ENCODE peak calls at places on chromosomes 1 and 21, in ten cellular contexts. J is testis, O is fibroblast of mammary gland, V is OCI-LY7, A is ovary, G is psoas muscle, T is heart right ventricle, N is lower lobe of right lung, Q is left ventricle myocardium inferior, L is foreskin fibroblast. F is an unnamed sample.

GRCh38 chr1:40945491-40945973 is 34.0 kb upstream of the CTPS1 start:
- DNase-seq in V (no peak), L (no peak), Q (no peak), J (no peak), A (no peak), O (peak), N (no peak), G (no peak), T (no peak), F (no peak)

GRCh38 chr1:151326619-151327222 is 495 bp downstream of the PI4KB start:
- DNase-seq in J (peak), G (peak), O (peak), L (no peak), V (peak), T (peak), A (no peak), N (peak), Q (peak), F (peak)

GRCh38 chr1:202286622-202287097 is 55.1 kb downstream of the UBE2T start:
- DNase-seq in G (no peak), Q (peak), T (peak), A (peak), L (peak), J (peak), V (no peak), N (no peak), O (peak), F (peak)

GRCh38 chr1:225572422-225572821 is 80.5 kb downstream of the ENAH start:
- DNase-seq in N (no peak), J (no peak), G (no peak), Q (no peak), V (no peak), A (no peak), O (peak), L (peak), T (no peak), F (peak)

GRCh38 chr1:167454929-167455785 is 63.2 kb downstream of the CD247 start:
- DNase-seq in J (peak), L (peak), G (peak), Q (peak), N (peak), V (peak), A (peak), T (peak), O (no peak), F (peak)

GRCh38 chr21:37917612-37918011 is 1.4 kb upstream of the KCNJ6 start:
- DNase-seq in J (no peak), N (no peak), A (no peak), G (no peak), O (peak), V (no peak), Q (no peak), L (peak), T (no peak), F (peak)

GRCh38 chr1:211951856-211952255 is 83.5 kb downstream of the INTS7 start:
- DNase-seq in N (no peak), G (no peak), Q (no peak), O (peak), A (no peak), J (no peak), V (no peak), T (no peak), L (peak), F (peak)

GRCh38 chr21:45022348-45022675 is 52.1 kb upstream of the ADARB1 start:
- DNase-seq in N (no peak), L (no peak), J (no peak), G (no peak), A (no peak), O (no peak), Q (no peak), V (no peak), T (no peak), F (no peak)

GRCh38 chr1:99728494-99729235 is 37.8 kb downstream of the FRRS1 start:
- DNase-seq in T (peak), N (no peak), J (no peak), V (peak), G (no peak), A (no peak), L (peak), O (peak), Q (no peak), F (peak)

GRCh38 chr1:156393095-156393494 is 24.1 kb downstream of the RHBG start:
- DNase-seq in J (no peak), V (no peak), T (no peak), N (no peak), Q (no peak), O (no peak), G (no peak), A (no peak), L (no peak), F (no peak)

GRCh38 chr1:225653463-225654276 is 747 bp upstream of the ENAH start:
- DNase-seq in L (peak), A (peak), G (peak), J (peak), N (peak), O (peak), T (peak), V (peak), Q (peak), F (peak)

GRCh38 chr1:212498243-212498642 is 65.5 kb downstream of the NENF start:
- DNase-seq in A (no peak), G (no peak), Q (no peak), O (peak), V (no peak), L (peak), J (no peak), T (no peak), N (no peak), F (peak)

GRCh38 chr1:224815647-224816046 is 113.8 kb upstream of the DNAH14 start:
- DNase-seq in N (no peak), V (no peak), L (no peak), T (no peak), O (no peak), A (no peak), J (no peak), Q (no peak), G (no peak), F (no peak)

GRCh38 chr21:26881504-26882228 is 36.5 kb upstream of the ADAMTS1 start:
- DNase-seq in T (no peak), G (no peak), J (no peak), V (peak), O (peak), Q (no peak), N (no peak), L (no peak), A (no peak), F (peak)

GRCh38 chr1:226664413-226665101 is 74.5 kb downstream of the ITPKB start:
- DNase-seq in Q (peak), J (peak), V (no peak), O (peak), T (peak), A (no peak), G (peak), L (peak), N (peak), F (peak)

GRCh38 chr1:113021430-113022085 is 51.4 kb upstream of the LRIG2 start:
- DNase-seq in T (no peak), L (peak), G (no peak), V (no peak), O (peak), J (no peak), Q (no peak), N (no peak), A (no peak), F (peak)

GRCh38 chr1:165241952-165242351 is 114.6 kb downstream of the LMX1A start:
- DNase-seq in Q (no peak), O (no peak), N (no peak), T (no peak), L (no peak), A (no peak), J (no peak), G (no peak), V (no peak), F (no peak)

GRCh38 chr1:167121375-167122120 is 27.7 kb downstream of the STYXL2 start:
- DNase-seq in J (peak), V (no peak), G (peak), T (no peak), N (peak), Q (no peak), A (peak), O (peak), L (peak), F (peak)

GRCh38 chr1:57784356-57784755 is 360.5 kb upstream of the DAB1 start:
- DNase-seq in J (no peak), Q (no peak), A (no peak), L (no peak), O (no peak), G (no peak), T (no peak), N (no peak), V (no peak), F (no peak)

GRCh38 chr1:59641861-59642260 is 172.9 kb upstream of the HOOK1 start:
- DNase-seq in J (no peak), Q (no peak), L (no peak), V (no peak), N (no peak), T (no peak), G (no peak), O (no peak), A (no peak), F (peak)

GRCh38 chr1:117210831-117211261 is at the start of gene VTCN1:
- DNase-seq in J (no peak), Q (no peak), G (no peak), V (no peak), L (no peak), N (peak), O (no peak), T (no peak), A (no peak), F (no peak)

GRCh38 chr1:41547781-41548560 is 63.5 kb upstream of the EDN2 start:
- DNase-seq in J (no peak), Q (no peak), V (no peak), G (no peak), T (no peak), N (no peak), L (no peak), A (peak), O (peak), F (no peak)

GRCh38 chr1:3548156-3548893 is 63.0 kb downstream of the MEGF6 start:
- DNase-seq in G (no peak), V (no peak), Q (no peak), O (peak), A (peak), L (peak), N (no peak), T (no peak), J (no peak), F (peak)
- H3K4me3 ChIP-seq in G (no peak), V (no peak), Q (peak), O (no peak), A (no peak), L (no peak), N (no peak), T (no peak), J (no peak), F (no peak)

DNA sequence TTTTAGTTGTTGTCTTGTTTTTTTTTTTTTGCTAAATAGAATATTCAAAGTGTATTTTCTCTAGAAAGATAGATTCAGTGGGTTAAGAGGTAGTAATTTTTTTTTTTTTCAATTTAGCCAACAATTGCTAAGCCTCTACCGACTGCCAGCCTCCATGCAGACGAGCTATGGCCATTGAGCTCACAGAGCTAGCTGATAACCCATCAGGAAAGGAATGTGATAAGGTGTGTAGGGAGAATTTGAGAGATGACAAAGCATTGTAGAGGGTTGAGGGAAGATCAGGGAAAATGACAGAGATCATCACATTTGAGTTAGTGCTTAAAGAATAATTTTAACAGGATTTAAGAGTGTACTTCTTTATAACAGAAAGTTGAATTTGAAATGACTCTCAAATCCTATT is 30.6 kb downstream of the DNM3 start:
- DNase-seq in A (no peak), J (no peak), O (no peak), T (no peak), G (no peak), N (no peak), Q (no peak), L (no peak), V (no peak), F (no peak)
- TF ChIP-seq CTCF in A (no peak), J (no peak), O (no peak), T (no peak), G (no peak), N (no peak), Q (no peak), L (no peak), V (no peak), F (no peak)

DNA sequence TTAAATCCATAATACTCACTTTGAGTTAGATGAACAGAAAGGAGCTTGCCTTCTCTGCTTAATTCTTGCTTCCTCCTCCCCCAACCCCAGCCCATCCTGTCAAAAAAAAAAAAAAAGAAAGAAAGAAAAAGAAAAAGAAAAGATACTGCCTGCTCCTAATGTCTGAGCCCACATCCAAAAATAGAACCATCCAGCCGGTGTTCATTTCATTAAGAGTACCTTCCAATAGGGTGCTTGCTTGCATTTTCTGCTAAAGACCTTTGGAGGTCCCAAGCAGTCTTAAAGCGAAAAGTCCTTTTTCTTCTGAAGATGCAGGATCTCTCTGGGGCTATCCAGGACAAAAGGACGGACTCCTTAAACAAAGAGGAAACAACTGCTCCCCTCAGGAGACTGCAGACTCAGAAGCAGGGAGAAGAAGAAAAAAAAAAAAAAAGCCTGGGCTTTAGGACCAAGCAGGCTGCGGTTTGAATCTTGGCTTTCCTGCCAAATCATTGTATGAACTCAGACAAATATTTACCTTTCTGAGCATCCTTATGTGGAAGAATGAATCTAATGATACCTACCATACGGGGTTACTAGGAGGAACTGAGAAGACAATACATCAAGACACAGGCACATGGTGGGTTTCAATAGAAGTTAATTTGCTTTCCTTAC is 204.1 kb downstream of the PLPP3 start:
- DNase-seq in T (no peak), A (no peak), O (peak), J (no peak), N (no peak), L (no peak), G (no peak), Q (no peak), V (no peak), F (no peak)
- H3K4me3 ChIP-seq in T (no peak), A (no peak), O (no peak), J (no peak), N (no peak), L (no peak), G (peak), Q (peak), V (no peak), F (no peak)

GRCh38 chr1:199422206-199422605 is 605.3 kb upstream of the NR5A2 start:
- DNase-seq in J (no peak), L (peak), V (no peak), N (no peak), O (peak), Q (no peak), G (no peak), T (no peak), A (no peak), F (peak)
- TF ChIP-seq CTCF in J (no peak), L (peak), V (no peak), N (no peak), O (peak), Q (no peak), G (no peak), T (peak), A (no peak), F (peak)

GRCh38 chr1:160709715-160710114 is 1.9 kb downstream of the CD48 start:
- DNase-seq in G (no peak), Q (no peak), N (no peak), O (no peak), A (no peak), J (no peak), L (no peak), T (no peak), V (no peak), F (no peak)
- H3K4me3 ChIP-seq in G (no peak), Q (no peak), N (peak), O (no peak), A (no peak), J (no peak), L (no peak), T (no peak), V (peak), F (no peak)

DNA sequence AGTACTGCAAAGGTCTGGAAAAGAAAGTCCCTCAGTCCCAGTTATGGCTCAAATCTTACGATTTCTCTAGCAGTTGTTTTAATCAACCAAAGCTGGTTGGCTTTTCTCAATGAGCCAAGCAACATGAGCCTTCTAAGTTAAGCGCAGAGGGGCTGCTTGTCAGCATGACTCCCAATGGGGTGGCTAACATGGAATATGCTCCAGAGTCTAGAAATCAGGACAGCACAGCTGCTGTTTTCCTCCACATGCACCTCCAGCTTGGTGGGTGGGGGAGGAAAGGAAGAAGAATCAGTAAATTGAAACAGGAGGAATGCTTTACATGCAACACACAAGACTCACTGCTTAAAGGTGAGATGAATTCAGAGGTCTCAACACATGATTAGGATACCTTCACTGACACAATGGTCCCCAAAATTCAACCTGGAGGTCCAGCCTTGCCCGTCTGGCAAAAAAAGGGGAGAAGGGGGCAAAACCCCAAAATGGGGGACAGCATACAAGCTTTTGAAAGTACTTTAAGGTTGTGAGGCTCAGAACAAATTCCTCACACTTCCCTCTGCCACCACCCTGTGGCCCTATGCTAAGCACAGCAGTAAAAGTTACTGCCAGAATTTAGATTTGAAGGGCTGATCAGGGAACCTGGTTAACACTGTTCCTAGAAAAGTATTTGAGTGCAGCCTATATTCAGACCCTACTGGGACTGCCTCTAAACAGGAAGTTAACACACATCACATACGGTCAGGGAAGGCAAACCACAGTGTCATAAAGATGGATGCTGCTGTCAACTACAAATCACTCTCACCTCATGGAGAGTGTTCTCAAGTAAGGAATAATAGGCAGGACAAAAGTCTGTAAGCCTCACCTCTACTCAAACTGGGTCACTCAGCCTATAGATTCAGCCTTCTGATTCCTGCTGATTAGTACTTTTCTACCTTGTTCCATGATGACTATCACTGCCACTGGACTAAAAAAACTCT is 2.6 kb downstream of the GATAD2B start:
- DNase-seq in V (peak), Q (no peak), T (no peak), N (no peak), A (peak), O (peak), G (no peak), J (no peak), L (peak), F (peak)
- TF ChIP-seq CTCF in V (peak), Q (no peak), T (peak), N (no peak), A (no peak), O (peak), G (peak), J (no peak), L (peak), F (peak)

DNA sequence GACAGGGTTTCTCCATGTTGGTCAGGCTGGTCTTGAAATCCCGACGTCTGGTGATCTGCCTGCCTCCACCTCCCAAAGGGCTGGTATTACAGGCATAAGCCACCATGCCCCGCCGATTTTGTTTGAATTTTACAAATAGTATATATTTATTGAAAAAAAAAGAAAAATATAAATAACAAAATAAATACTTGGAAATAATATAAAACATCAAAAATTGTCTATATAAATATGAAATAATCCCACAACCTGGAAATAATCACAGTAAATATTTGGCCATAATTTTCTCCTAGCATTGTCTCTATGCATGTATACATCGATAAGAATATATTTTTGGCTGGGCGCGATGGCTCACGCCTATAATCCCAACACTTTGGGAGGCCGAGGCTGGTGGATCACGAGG is 2.7 kb upstream of the PLOD1 start:
- DNase-seq in J (no peak), O (no peak), L (no peak), N (no peak), T (no peak), G (no peak), Q (no peak), V (no peak), A (no peak), F (no peak)
- H3K4me3 ChIP-seq in J (no peak), O (no peak), L (no peak), N (no peak), T (no peak), G (no peak), Q (no peak), V (no peak), A (no peak), F (no peak)

GRCh38 chr1:8377382-8377928 is 59.5 kb downstream of the SLC45A1 start:
- DNase-seq in N (no peak), A (no peak), L (no peak), T (no peak), G (no peak), J (no peak), V (no peak), Q (no peak), O (no peak), F (no peak)

GRCh38 chr1:8373547-8374270 is 55.8 kb downstream of the SLC45A1 start:
- DNase-seq in O (peak), Q (peak), J (peak), V (no peak), G (peak), L (peak), T (peak), N (peak), A (peak), F (peak)

GRCh38 chr1:8376358-8376840 is 58.5 kb downstream of the SLC45A1 start:
- DNase-seq in J (peak), A (no peak), N (no peak), O (no peak), L (no peak), Q (no peak), G (no peak), T (no peak), V (no peak), F (no peak)

GRCh38 chr1:8374356-8374755 is 56.4 kb downstream of the SLC45A1 start:
- DNase-seq in V (no peak), O (peak), G (no peak), T (no peak), J (peak), Q (no peak), A (no peak), N (no peak), L (no peak), F (peak)

GRCh38 chr1:8374812-8375211 is 56.9 kb downstream of the SLC45A1 start:
- DNase-seq in N (no peak), A (no peak), O (peak), J (peak), V (peak), L (no peak), Q (no peak), T (peak), G (no peak), F (peak)
- TF ChIP-seq CTCF in N (peak), A (no peak), O (peak), J (no peak), V (peak), L (peak), Q (peak), T (peak), G (peak), F (peak)

DNA sequence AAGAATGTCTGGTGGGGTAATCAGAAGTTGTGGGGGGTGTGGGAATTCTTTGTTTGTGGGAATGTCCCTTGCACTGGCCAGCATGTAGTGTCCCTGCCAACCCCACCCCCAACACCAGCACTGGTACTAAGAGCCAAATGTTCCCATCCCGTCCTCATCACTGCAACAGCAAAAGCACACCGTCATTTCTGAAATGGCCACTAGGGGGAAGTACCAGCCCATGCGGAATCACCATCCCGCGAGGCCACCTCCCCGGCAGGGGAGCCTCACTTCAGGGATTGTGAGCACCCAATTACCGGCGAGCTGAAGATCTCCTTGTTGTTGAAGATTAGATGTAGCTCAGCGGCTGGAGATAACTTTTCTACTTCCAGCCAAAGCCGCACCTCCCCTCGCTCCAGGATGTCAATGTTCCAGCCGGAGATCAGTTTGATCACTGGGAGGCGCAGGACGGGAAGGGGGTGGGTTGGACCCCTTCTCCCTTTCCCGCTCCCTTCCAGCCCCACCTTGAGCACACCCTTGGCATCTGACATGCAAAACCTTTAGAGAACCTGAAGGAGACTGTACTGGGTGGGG is 41.0 kb downstream of the MYOM3 start:
- DNase-seq in N (peak), O (peak), T (peak), L (peak), Q (peak), A (peak), J (peak), G (peak), V (peak), F (peak)
- H3K4me3 ChIP-seq in N (no peak), O (no peak), T (no peak), L (no peak), Q (peak), A (no peak), J (no peak), G (no peak), V (no peak), F (no peak)

F was measured in AG10803.